ENCODE peak calls at places on chromosomes 13 and 19, in four cellular contexts. S is endothelial cell of umbilical vein, L is PC-3, M is H9. I is an unnamed sample.
A peak's percentile ranks its signal among the peaks of the same experiment; 100 is the strongest.

GRCh38 chr19:39401549-39402416 is 4.9 kb upstream of the ZFP36 start:
- DNase-seq in S (no peak), L (peak; percentile 76), M (no peak), I (peak; percentile 80)

GRCh38 chr19:13240312-13241022 is 90.3 kb downstream of the IER2 start:
- DNase-seq in S (no peak), L (peak; percentile 34), M (no peak), I (no peak)

GRCh38 chr19:5171711-5172110 is 168.9 kb downstream of the PTPRS start:
- DNase-seq in S (no peak), L (peak; percentile 58), M (no peak), I (no peak)

GRCh38 chr19:44677019-44677809 is 5.9 kb downstream of the CEACAM19 start:
- DNase-seq in S (peak; percentile 57), L (peak; percentile 55), M (peak; percentile 74), I (no peak)

GRCh38 chr13:103436057-103436654 is 369.9 kb upstream of the SLC10A2 start:
- DNase-seq in S (no peak), L (no peak), M (peak; percentile 43), I (no peak)

GRCh38 chr19:7899751-7900352 is 3.8 kb upstream of the MAP2K7 start:
- DNase-seq in S (no peak), L (no peak), M (no peak), I (no peak)

GRCh38 chr13:37945651-37946575 is 76.3 kb upstream of the TRPC4 start:
- DNase-seq in S (no peak), L (no peak), M (no peak), I (no peak)

GRCh38 chr19:18708452-18709231 is 25.2 kb downstream of the CRTC1 start:
- DNase-seq in S (no peak), L (no peak), M (no peak), I (no peak)

GRCh38 chr19:17682273-17682672 is 5.9 kb downstream of the UNC13A start:
- DNase-seq in S (no peak), L (no peak), M (no peak), I (no peak)

GRCh38 chr13:91368676-91369425 is 21.4 kb downstream of the MIR17HG start:
- DNase-seq in S (no peak), L (no peak), M (no peak), I (no peak)

GRCh38 chr13:31234729-31235128 is 35.0 kb downstream of the B3GLCT start:
- DNase-seq in S (no peak), L (peak; percentile 14), M (peak; percentile 45), I (no peak)

GRCh38 chr13:87536499-87536898 is 134.7 kb upstream of the SLITRK5 start:
- DNase-seq in S (no peak), L (no peak), M (no peak), I (peak; percentile 61)

GRCh38 chr19:40512110-40512472 is 45.3 kb downstream of the SPTBN4 start:
- DNase-seq in S (no peak), L (no peak), M (no peak), I (no peak)

GRCh38 chr13:30408319-30409101 is 13.8 kb upstream of the UBE2L5 start:
- DNase-seq in S (peak; percentile 94), L (peak; percentile 89), M (peak; percentile 98), I (peak; percentile 80)

GRCh38 chr19:51330366-51330765 is 11.6 kb downstream of the VSIG10L start:
- DNase-seq in S (no peak), L (no peak), M (no peak), I (no peak)

GRCh38 chr19:8615813-8616596 is 5.5 kb upstream of the ADAMTS10 start:
- DNase-seq in S (peak; percentile 43), L (peak; percentile 84), M (peak; percentile 67), I (peak; percentile 46)

GRCh38 chr19:45200614-45201013 is 22.0 kb downstream of the BLOC1S3 start:
- DNase-seq in S (peak; percentile 73), L (no peak), M (peak; percentile 73), I (no peak)

DNA sequence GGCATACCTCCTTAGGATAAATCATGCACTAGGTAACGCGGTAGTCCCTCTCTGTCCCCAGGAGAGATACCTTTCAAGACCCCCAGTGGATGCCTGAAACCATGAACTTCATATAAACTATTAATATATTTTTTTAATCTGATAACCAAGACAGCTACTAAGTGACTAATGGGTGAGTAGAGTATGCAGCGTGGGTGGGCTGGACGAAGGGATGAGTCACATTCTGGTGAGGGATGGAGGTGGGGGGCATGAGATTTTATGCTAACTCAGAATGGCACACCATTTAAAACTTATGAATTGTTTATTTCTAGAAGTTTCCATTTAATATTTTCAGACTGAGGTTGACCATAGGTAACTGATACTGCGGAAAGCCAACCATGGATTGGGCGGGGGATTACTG is 46.2 kb downstream of the CDK8 start:
- DNase-seq in S (peak; percentile 15), L (peak; percentile 60), M (no peak), I (no peak)
- H4K20me1 ChIP-seq in S (no peaks in the 10 kb centered on the region), L (no peaks in the 10 kb centered on the region), M (no peaks in the 10 kb centered on the region), I (no peaks in the 10 kb centered on the region)

GRCh38 chr13:114309806-114310410 is 4.4 kb upstream of the CHAMP1 start:
- DNase-seq in S (no peak), L (no peak), M (no peak), I (peak; percentile 90)

GRCh38 chr13:114309086-114309485 is 5.2 kb upstream of the CHAMP1 start:
- DNase-seq in S (no peak), L (no peak), M (no peak), I (no peak)

GRCh38 chr13:114311387-114311786 is 2.9 kb upstream of the CHAMP1 start:
- DNase-seq in S (no peak), L (no peak), M (no peak), I (no peak)

GRCh38 chr13:114311908-114312307 is 2.4 kb upstream of the CHAMP1 start:
- DNase-seq in S (no peak), L (no peak), M (no peak), I (no peak)

DNA sequence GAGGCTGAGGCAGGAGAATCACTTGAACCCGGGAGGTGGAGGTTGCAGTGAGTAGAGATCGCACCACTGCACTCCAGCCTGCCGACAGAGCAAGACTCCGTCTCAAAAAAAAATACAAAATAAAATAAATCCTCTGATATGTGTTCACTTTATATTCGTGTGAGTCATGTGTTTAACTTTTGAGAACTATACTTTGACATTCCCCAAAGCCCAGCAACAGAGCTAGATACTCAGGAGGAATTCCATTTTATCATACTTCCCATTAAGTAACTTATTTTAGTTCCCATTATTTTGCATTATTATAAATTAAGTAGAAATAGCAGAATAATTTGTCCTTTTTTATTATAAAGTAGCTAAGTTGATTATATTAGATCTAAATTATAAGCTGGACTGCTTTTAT is 3.3 kb upstream of the CHAMP1 start:
- DNase-seq in S (no peak), L (no peak), M (no peak), I (no peak)
- H3K9ac ChIP-seq in S (no peak overlapping the region), L (no peak overlapping the region), M (no peak overlapping the region), I (no peak overlapping the region)

GRCh38 chr19:1837625-1838105 is 10.6 kb downstream of the REXO1 start:
- DNase-seq in S (peak; percentile 44), L (peak; percentile 38), M (peak; percentile 76), I (no peak)
- H4K20me1 ChIP-seq in S (no peaks in the 10 kb centered on the region), L (peaks cover 7% of the 10 kb centered on the region), M (peaks cover 4% of the 10 kb centered on the region), I (peaks cover 36% of the 10 kb centered on the region)

DNA sequence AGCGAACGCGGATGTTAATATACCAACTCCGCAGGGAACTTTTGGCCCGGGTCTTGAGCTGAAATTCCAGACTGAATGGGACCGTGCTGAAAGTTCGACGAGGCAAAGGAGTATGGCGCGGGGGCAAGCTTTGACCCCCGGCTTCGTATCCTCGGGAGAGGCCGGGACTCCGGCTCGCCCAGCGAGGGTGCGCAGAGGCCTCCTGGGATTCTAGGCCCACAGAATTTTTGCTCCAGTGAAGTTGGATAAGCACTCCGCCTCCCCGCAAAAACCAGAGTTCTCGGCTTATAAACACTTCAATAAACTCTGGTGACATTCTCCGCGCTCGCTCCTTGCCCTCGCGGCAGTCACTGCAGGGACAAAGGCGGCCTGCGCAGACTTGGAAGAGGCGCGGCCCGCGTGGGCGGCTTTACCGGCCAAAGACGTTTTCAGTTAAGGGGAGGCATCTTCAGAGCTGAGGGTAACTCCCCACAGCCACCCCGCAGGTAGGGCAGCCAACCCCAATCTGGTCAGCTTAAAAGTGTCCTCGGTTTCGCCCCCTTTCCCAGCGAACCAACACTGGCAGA is 112.6 kb downstream of the KCNRG start:
- DNase-seq in S (no peak), L (no peak), M (peak; percentile 56), I (no peak)
- H3K9ac ChIP-seq in S (no peak overlapping the region), L (no peak overlapping the region), M (no peak overlapping the region), I (no peak overlapping the region)

DNA sequence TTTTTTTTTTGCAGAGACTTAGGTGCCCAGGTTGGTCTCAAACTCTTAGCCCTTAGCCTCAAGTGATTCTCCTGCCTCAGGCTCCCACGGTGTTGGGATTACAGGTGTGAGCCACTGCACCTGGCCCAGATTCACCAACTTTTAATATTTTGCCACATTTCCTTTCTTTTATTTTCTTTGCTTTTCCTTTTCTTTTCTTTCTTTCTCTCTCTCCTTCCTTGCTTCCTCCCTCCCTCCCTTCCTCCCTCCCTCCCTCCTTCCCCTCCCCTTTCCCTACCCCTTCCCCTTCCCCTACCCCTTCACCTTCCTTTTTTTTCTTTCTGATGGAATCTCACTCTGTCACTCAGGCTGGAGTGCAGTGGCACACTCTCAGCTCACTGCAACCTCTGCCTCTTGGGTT is 35.3 kb downstream of the BICRA start:
- DNase-seq in S (no peak), L (no peak), M (no peak), I (no peak)
- H4K20me1 ChIP-seq in S (no peaks in the 10 kb centered on the region), L (no peaks in the 10 kb centered on the region), M (no peaks in the 10 kb centered on the region), I (no peaks in the 10 kb centered on the region)

GRCh38 chr13:113877149-113877990 is 13.5 kb upstream of the GAS6 start:
- DNase-seq in S (no peak), L (no peak), M (no peak), I (no peak)
- H3K9ac ChIP-seq in S (no peak overlapping the region), L (no peak overlapping the region), M (no peak overlapping the region), I (no peak overlapping the region)

GRCh38 chr13:110683203-110683883 is 22.6 kb downstream of the CARS2 start:
- DNase-seq in S (peak; percentile 48), L (peak; percentile 19), M (no peak), I (no peak)

GRCh38 chr13:110681868-110682550 is 23.9 kb downstream of the CARS2 start:
- DNase-seq in S (no peak), L (no peak), M (no peak), I (no peak)

GRCh38 chr13:110682746-110683145 is 23.2 kb downstream of the CARS2 start:
- DNase-seq in S (no peak), L (no peak), M (no peak), I (no peak)

GRCh38 chr13:110677731-110678545 is 28.0 kb downstream of the CARS2 start:
- DNase-seq in S (no peak), L (no peak), M (no peak), I (no peak)

GRCh38 chr13:110680852-110681251 is 25.1 kb downstream of the CARS2 start:
- DNase-seq in S (peak; percentile 20), L (peak; percentile 26), M (peak; percentile 62), I (peak; percentile 41)
- H4K20me1 ChIP-seq in S (no peaks in the 10 kb centered on the region), L (no peaks in the 10 kb centered on the region), M (no peaks in the 10 kb centered on the region), I (no peaks in the 10 kb centered on the region)

GRCh38 chr19:58399903-58400637 is 4.6 kb downstream of the RNF225 start:
- DNase-seq in S (no peak), L (no peak), M (peak; percentile 12), I (no peak)
- H3K9ac ChIP-seq in S (no peak overlapping the region), L (peak overlapping the region; percentile 46), M (no peak overlapping the region), I (no peak overlapping the region)